ENCODE peak calls at places on chromosomes 7 and 10, in ten cellular contexts. J is mucosa of descending colon, O is A673, I is HCT116, M is GM23338, B is tibial artery, P is cardiac muscle cell, E is fibroblast of lung, N is astrocyte, Z is testis. V is an unnamed sample.

GRCh38 chr10:71805776-71806705 is 32.7 kb upstream of the VSIR start:
- DNase-seq in J (peak; percentile 67), O (no peak), I (peak; percentile 10), M (peak; percentile 84), B (no peak), P (peak; percentile 53), E (peak; percentile 20), N (no peak), Z (peak; percentile 46), V (no peak)

GRCh38 chr10:19785366-19785765 is 30.9 kb upstream of the PLXDC2 start:
- DNase-seq in J (no peak), O (peak; percentile 95), I (no peak), M (no peak), B (no peak), P (peak; percentile 64), E (peak; percentile 11), N (no peak), Z (no peak), V (no peak)

GRCh38 chr10:47095211-47095610 is 184.0 kb downstream of the PTPN20 start:
- DNase-seq in J (no peak), O (no peak), I (no peak), M (no peak), B (no peak), P (no peak), E (no peak), N (no peak), Z (no peak), V (no peak)

GRCh38 chr7:122944682-122945303 is 50.7 kb downstream of the TAS2R16 start:
- DNase-seq in J (no peak), O (peak; percentile 29), I (no peak), M (no peak), B (no peak), P (no peak), E (peak; percentile 63), N (peak; percentile 59), Z (no peak), V (no peak)

GRCh38 chr10:30877111-30877510 is 154.6 kb downstream of the ZNF438 start:
- DNase-seq in J (no peak), O (no peak), I (no peak), M (no peak), B (no peak), P (no peak), E (no peak), N (peak; percentile 8), Z (no peak), V (no peak)

GRCh38 chr10:29120216-29120615 is 168.7 kb upstream of the LYZL1 start:
- DNase-seq in J (no peak), O (no peak), I (no peak), M (no peak), B (no peak), P (peak; percentile 75), E (peak; percentile 85), N (peak; percentile 80), Z (no peak), V (no peak)

GRCh38 chr7:149823191-149823630 is 15.0 kb upstream of the ZNF862 start:
- DNase-seq in J (no peak), O (no peak), I (no peak), M (no peak), B (no peak), P (no peak), E (no peak), N (no peak), Z (no peak), V (peak; percentile 52)

GRCh38 chr10:132626019-132626760 is 88.6 kb downstream of the INPP5A start:
- DNase-seq in J (no peak), O (no peak), I (no peak), M (no peak), B (no peak), P (no peak), E (no peak), N (no peak), Z (no peak), V (peak; percentile 49)

GRCh38 chr7:3266240-3266639 is 34.8 kb upstream of the SDK1 start:
- DNase-seq in J (no peak), O (no peak), I (no peak), M (no peak), B (no peak), P (no peak), E (no peak), N (no peak), Z (no peak), V (no peak)

GRCh38 chr7:46953008-46953407 is 628.9 kb downstream of the TNS3 start:
- DNase-seq in J (no peak), O (no peak), I (no peak), M (no peak), B (no peak), P (no peak), E (no peak), N (no peak), Z (no peak), V (no peak)

GRCh38 chr7:157660971-157661610 is 324.3 kb downstream of the DNAJB6 start:
- DNase-seq in J (no peak), O (no peak), I (no peak), M (no peak), B (no peak), P (no peak), E (no peak), N (no peak), Z (no peak), V (peak; percentile 56)

GRCh38 chr7:157661611-157661975 is 324.8 kb downstream of the DNAJB6 start:
- DNase-seq in J (no peak), O (no peak), I (no peak), M (no peak), B (no peak), P (no peak), E (no peak), N (no peak), Z (no peak), V (no peak)

GRCh38 chr7:157657741-157658740 is 321.2 kb downstream of the DNAJB6 start:
- DNase-seq in J (no peak), O (no peak), I (no peak), M (no peak), B (no peak), P (no peak), E (no peak), N (no peak), Z (no peak), V (peak; percentile 50)

GRCh38 chr7:157656195-157656769 is 319.5 kb downstream of the DNAJB6 start:
- DNase-seq in J (no peak), O (no peak), I (no peak), M (no peak), B (no peak), P (no peak), E (no peak), N (no peak), Z (peak; percentile 9), V (peak; percentile 51)

GRCh38 chr7:157658851-157659412 is 322.1 kb downstream of the DNAJB6 start:
- DNase-seq in J (no peak), O (no peak), I (no peak), M (no peak), B (no peak), P (no peak), E (no peak), N (no peak), Z (no peak), V (no peak)
- H3K4me1 ChIP-seq in J (no peaks in the 10 kb centered on the region), O (no peaks in the 10 kb centered on the region), I (peaks cover 17% of the 10 kb centered on the region), M (no peaks in the 10 kb centered on the region), B (no peaks in the 10 kb centered on the region), P (no peaks in the 10 kb centered on the region), E (no peaks in the 10 kb centered on the region), N (peaks cover 9% of the 10 kb centered on the region), Z (peaks cover 9% of the 10 kb centered on the region), V (no peaks in the 10 kb centered on the region)

GRCh38 chr7:22445871-22446270 is 54.1 kb downstream of the STEAP1B start:
- DNase-seq in J (no peak), O (no peak), I (no peak), M (no peak), B (no peak), P (no peak), E (no peak), N (no peak), Z (no peak), V (no peak)

GRCh38 chr7:22447008-22447407 is 53.0 kb downstream of the STEAP1B start:
- DNase-seq in J (no peak), O (no peak), I (no peak), M (no peak), B (no peak), P (no peak), E (no peak), N (no peak), Z (no peak), V (no peak)

GRCh38 chr7:22443370-22444180 is 56.4 kb downstream of the STEAP1B start:
- DNase-seq in J (peak; percentile 65), O (no peak), I (no peak), M (no peak), B (no peak), P (no peak), E (peak; percentile 50), N (peak; percentile 46), Z (no peak), V (no peak)

GRCh38 chr7:22444181-22444966 is 55.6 kb downstream of the STEAP1B start:
- DNase-seq in J (peak; percentile 67), O (peak; percentile 21), I (no peak), M (no peak), B (no peak), P (peak; percentile 45), E (peak; percentile 32), N (peak; percentile 12), Z (peak; percentile 82), V (no peak)

GRCh38 chr7:22445140-22445722 is 54.8 kb downstream of the STEAP1B start:
- DNase-seq in J (peak; percentile 62), O (peak; percentile 29), I (no peak), M (peak; percentile 36), B (peak; percentile 52), P (peak; percentile 50), E (no peak), N (no peak), Z (peak; percentile 73), V (peak; percentile 84)
- H3K4me3 ChIP-seq in J (no peak overlapping the region), O (no peak overlapping the region), I (no peak overlapping the region), M (no peak overlapping the region), B (no peak overlapping the region), P (no peak overlapping the region), E (no peak overlapping the region), N (no peak overlapping the region), Z (no peak overlapping the region), V (no peak overlapping the region)

GRCh38 chr10:73863039-73863817 is 11.1 kb downstream of the CAMK2G start:
- DNase-seq in J (no peak), O (no peak), I (no peak), M (no peak), B (no peak), P (no peak), E (no peak), N (no peak), Z (no peak), V (no peak)
- H3K4me1 ChIP-seq in J (peaks cover 24% of the 10 kb centered on the region), O (no peaks in the 10 kb centered on the region), I (peaks cover 2% of the 10 kb centered on the region), M (peaks cover 15% of the 10 kb centered on the region), B (peaks cover 6% of the 10 kb centered on the region), P (peaks cover 19% of the 10 kb centered on the region), E (peaks cover 13% of the 10 kb centered on the region), N (peaks cover 15% of the 10 kb centered on the region), Z (peaks cover 15% of the 10 kb centered on the region), V (peaks cover 28% of the 10 kb centered on the region)

GRCh38 chr10:108203905-108204527 is 1039.5 kb upstream of the SORCS1 start:
- DNase-seq in J (no peak), O (no peak), I (no peak), M (no peak), B (no peak), P (no peak), E (no peak), N (no peak), Z (no peak), V (no peak)

GRCh38 chr10:108208038-108208437 is 1043.5 kb upstream of the SORCS1 start:
- DNase-seq in J (no peak), O (no peak), I (no peak), M (no peak), B (no peak), P (no peak), E (no peak), N (no peak), Z (no peak), V (no peak)

GRCh38 chr10:108204528-108205313 is 1040.2 kb upstream of the SORCS1 start:
- DNase-seq in J (peak; percentile 22), O (peak; percentile 62), I (no peak), M (peak; percentile 84), B (no peak), P (peak; percentile 30), E (peak; percentile 1), N (no peak), Z (peak; percentile 58), V (no peak)

GRCh38 chr10:108208732-108209131 is 1044.2 kb upstream of the SORCS1 start:
- DNase-seq in J (no peak), O (peak; percentile 2), I (no peak), M (no peak), B (no peak), P (no peak), E (no peak), N (no peak), Z (no peak), V (no peak)
- H3K4me3 ChIP-seq in J (no peak overlapping the region), O (no peak overlapping the region), I (no peak overlapping the region), M (no peak overlapping the region), B (no peak overlapping the region), P (no peak overlapping the region), E (no peak overlapping the region), N (no peak overlapping the region), Z (no peak overlapping the region), V (no peak overlapping the region)

V was measured in upper lobe of right lung.